ENCODE peak calls at places on chromosomes 5 and 9, in eight cellular contexts. U is MM.1S; R is activated CD4-positive, alpha-beta T cell treated with anti-CD3 and anti-CD28 coated beads, Interleukin-2, amount 50 U/mL, for 48 hours; G is left colon; Q is effector memory CD4-positive, alpha-beta T cell; N is right lobe of liver; K is tibial nerve; F is activated CD8-positive, alpha-beta memory T cell treated with anti-CD3 and anti-CD28 coated beads for 48 hours. Z is an unnamed sample.

GRCh38 chr5:135264451-135265445 is 134.3 kb downstream of the MACROH2A1 start:
- DNase-seq in F (no peak), K (no peak), G (no peak), N (no peak), R (no peak), Q (no peak), U (no peak), Z (no peak)

GRCh38 chr9:128540630-128541355 is 11.6 kb upstream of the SPTAN1 start:
- DNase-seq in Q (no peak), U (no peak), K (no peak), G (no peak), R (no peak), N (no peak), F (no peak), Z (no peak)

GRCh38 chr5:34847552-34847951 is 8.6 kb downstream of the TTC23L start:
- DNase-seq in G (no peak), Q (no peak), N (no peak), R (no peak), F (no peak), U (no peak), K (no peak), Z (no peak)

GRCh38 chr9:93683331-93684134 is 107.1 kb downstream of the PHF2 start:
- DNase-seq in R (no peak), Q (no peak), F (no peak), G (peak), N (peak), K (no peak), U (no peak), Z (no peak)

GRCh38 chr9:115657695-115658094 is 495.9 kb upstream of the PAPPA start:
- DNase-seq in U (no peak), R (no peak), N (no peak), F (no peak), Q (no peak), K (no peak), G (no peak), Z (no peak)

GRCh38 chr5:83645936-83646335 is 74.7 kb downstream of the HAPLN1 start:
- DNase-seq in R (no peak), N (no peak), G (no peak), U (no peak), K (no peak), F (no peak), Q (no peak), Z (no peak)

GRCh38 chr9:114321759-114322158 is 1.1 kb upstream of the ORM1 start:
- DNase-seq in K (no peak), F (no peak), U (no peak), N (no peak), R (peak), Q (no peak), G (peak), Z (no peak)

GRCh38 chr9:25960235-25960634 is 282.0 kb upstream of the TUSC1 start:
- DNase-seq in R (no peak), Q (no peak), K (no peak), G (no peak), N (no peak), U (no peak), F (no peak), Z (no peak)

GRCh38 chr5:138459311-138459710 is 6.0 kb upstream of the EGR1 start:
- DNase-seq in U (peak), R (peak), F (peak), K (peak), G (peak), Q (peak), N (no peak), Z (no peak)

GRCh38 chr5:154309361-154309725 is 118.8 kb downstream of the GALNT10 start:
- DNase-seq in F (no peak), U (no peak), K (no peak), R (no peak), Q (no peak), G (no peak), N (no peak), Z (no peak)

GRCh38 chr5:149181702-149182101 is 40.4 kb downstream of the ABLIM3 start:
- DNase-seq in G (no peak), R (no peak), F (no peak), N (no peak), K (no peak), U (no peak), Q (no peak), Z (no peak)

GRCh38 chr5:167871091-167871490 is 420.4 kb upstream of the WWC1 start:
- DNase-seq in K (no peak), U (no peak), N (no peak), Q (no peak), G (no peak), R (no peak), F (no peak), Z (no peak)

GRCh38 chr5:168366124-168366523 is 74.7 kb downstream of the WWC1 start:
- DNase-seq in K (no peak), F (no peak), R (no peak), N (no peak), G (no peak), Q (no peak), U (no peak), Z (no peak)

GRCh38 chr9:136081113-136081825 is 13.8 kb downstream of the NACC2 start:
- DNase-seq in K (no peak), Q (no peak), U (no peak), G (no peak), N (peak), R (no peak), F (no peak), Z (no peak)

GRCh38 chr5:66406761-66407289 is 189.4 kb upstream of the MAST4 start:
- DNase-seq in G (no peak), F (no peak), Q (no peak), N (no peak), K (no peak), U (no peak), R (no peak), Z (no peak)

GRCh38 chr5:862367-863243 is 11.8 kb upstream of the ZDHHC11 start:
- DNase-seq in Q (no peak), N (no peak), F (no peak), G (no peak), K (no peak), U (no peak), R (no peak), Z (no peak)

GRCh38 chr5:128216860-128217531 is 133.4 kb downstream of the SLC12A2 start:
- DNase-seq in F (no peak), R (no peak), G (no peak), N (no peak), K (no peak), U (no peak), Q (no peak), Z (no peak)

GRCh38 chr5:79831381-79831780 is 141.7 kb downstream of the CMYA5 start:
- DNase-seq in Q (no peak), U (no peak), F (no peak), K (no peak), N (no peak), R (no peak), G (no peak), Z (no peak)

GRCh38 chr9:109246533-109246932 is 74.3 kb downstream of the EPB41L4B start:
- DNase-seq in R (no peak), U (no peak), G (no peak), N (no peak), F (no peak), K (no peak), Q (no peak), Z (no peak)

GRCh38 chr5:178291161-178291561 is 58.6 kb upstream of the PHYKPL start:
- DNase-seq in R (no peak), N (peak), F (no peak), K (no peak), G (no peak), Q (no peak), U (no peak), Z (no peak)

GRCh38 chr9:19117039-19117716 is 10.1 kb downstream of the PLIN2 start:
- DNase-seq in N (no peak), F (no peak), G (no peak), Q (no peak), U (no peak), R (no peak), K (no peak), Z (no peak)

GRCh38 chr5:14359069-14360043 is 216.2 kb downstream of the TRIO start:
- DNase-seq in F (no peak), N (no peak), K (no peak), R (no peak), Q (no peak), G (no peak), U (no peak), Z (no peak)

GRCh38 chr9:129949821-129950220 is 93.2 kb downstream of the FNBP1 start:
- DNase-seq in F (no peak), N (no peak), K (no peak), Q (no peak), U (no peak), G (no peak), R (no peak), Z (no peak)

GRCh38 chr9:134593756-134594375 is 47.7 kb upstream of the COL5A1 start:
- DNase-seq in G (no peak), U (no peak), K (no peak), N (no peak), R (no peak), Q (no peak), F (no peak), Z (no peak)

GRCh38 chr5:168989731-168990505 is 311.0 kb downstream of the SLIT3 start:
- DNase-seq in G (no peak), U (peak), N (no peak), R (no peak), Q (no peak), F (no peak), K (no peak), Z (no peak)

GRCh38 chr9:23088932-23089364 is 642.3 kb downstream of the DMRTA1 start:
- DNase-seq in Q (no peak), R (no peak), K (no peak), G (no peak), U (no peak), F (no peak), N (peak), Z (no peak)

GRCh38 chr5:155222393-155222792 is 208.8 kb downstream of the KIF4B start:
- DNase-seq in N (no peak), K (no peak), F (no peak), G (no peak), U (no peak), R (no peak), Q (no peak), Z (no peak)